ENCODE peak calls at places on chromosomes 12 and 14, in nine cellular contexts. N is heart left ventricle, P is A549, T is breast epithelium, B is tibial nerve, E is stomach, D is ovary, U is upper lobe of left lung, J is body of pancreas. X is an unnamed sample.

GRCh38 chr12:25997401-25997973 is 39.0 kb downstream of the RASSF8 start:
- DNase-seq in T (no peak), B (no peak), E (no peak), J (no peak), P (peak; percentile 25), D (no peak), U (no peak), N (no peak), X (no peak)

GRCh38 chr14:105064721-105065143 is 498 bp downstream of the GPR132 start:
- DNase-seq in E (no peak), P (no peak), B (no peak), U (peak; percentile 75), N (no peak), D (no peak), J (no peak), T (no peak), X (peak; percentile 76)

GRCh38 chr14:30906752-30907658 is 32.6 kb downstream of the COCH start:
- DNase-seq in E (no peak), D (no peak), J (no peak), N (no peak), B (no peak), T (no peak), P (no peak), U (no peak), X (no peak)

GRCh38 chr12:15982471-15982870 is 71.3 kb downstream of the DERA start:
- DNase-seq in T (no peak), P (peak; percentile 15), U (no peak), B (no peak), E (no peak), D (no peak), N (no peak), J (no peak), X (no peak)

GRCh38 chr12:102765736-102766135 is 151.3 kb downstream of the PAH start:
- DNase-seq in E (no peak), T (no peak), D (no peak), J (no peak), P (no peak), B (no peak), U (no peak), N (no peak), X (no peak)

GRCh38 chr12:65740873-65741600 is 83.2 kb upstream of the HMGA2 start:
- DNase-seq in E (peak; percentile 83), B (peak; percentile 71), D (peak; percentile 88), T (peak; percentile 27), J (peak; percentile 77), U (no peak), N (peak; percentile 75), P (peak; percentile 82), X (peak; percentile 81)

GRCh38 chr14:103904493-103905107 is 23.7 kb upstream of the TDRD9 start:
- DNase-seq in J (no peak), U (no peak), B (no peak), P (no peak), T (no peak), N (no peak), E (no peak), D (no peak), X (no peak)

GRCh38 chr14:25411933-25412757 is 362.2 kb upstream of the STXBP6 start:
- DNase-seq in U (no peak), D (no peak), J (no peak), B (no peak), P (no peak), N (no peak), E (no peak), T (no peak), X (no peak)

GRCh38 chr12:40229690-40230651 is 5.2 kb downstream of the LRRK2 start:
- DNase-seq in P (no peak), B (no peak), J (no peak), U (no peak), D (no peak), N (no peak), E (no peak), T (no peak), X (no peak)

GRCh38 chr14:106436310-106436905 is 910.0 kb downstream of the TMEM121 start:
- DNase-seq in B (no peak), P (peak; percentile 3), U (peak; percentile 44), J (peak; percentile 20), T (no peak), E (no peak), D (no peak), N (no peak), X (peak; percentile 34)

GRCh38 chr12:24921251-24922038 is 27.5 kb downstream of the BCAT1 start:
- DNase-seq in D (no peak), T (no peak), E (no peak), U (no peak), N (no peak), J (no peak), P (no peak), B (no peak), X (no peak)

GRCh38 chr12:41100572-41100971 is 87.5 kb upstream of the PDZRN4 start:
- DNase-seq in B (no peak), U (no peak), P (no peak), J (no peak), E (no peak), T (no peak), D (no peak), N (no peak), X (no peak)

GRCh38 chr12:105020241-105020962 is 34.3 kb downstream of the NOPCHAP1 start:
- DNase-seq in N (no peak), B (no peak), J (no peak), D (no peak), U (no peak), T (no peak), P (no peak), E (no peak), X (no peak)

DNA sequence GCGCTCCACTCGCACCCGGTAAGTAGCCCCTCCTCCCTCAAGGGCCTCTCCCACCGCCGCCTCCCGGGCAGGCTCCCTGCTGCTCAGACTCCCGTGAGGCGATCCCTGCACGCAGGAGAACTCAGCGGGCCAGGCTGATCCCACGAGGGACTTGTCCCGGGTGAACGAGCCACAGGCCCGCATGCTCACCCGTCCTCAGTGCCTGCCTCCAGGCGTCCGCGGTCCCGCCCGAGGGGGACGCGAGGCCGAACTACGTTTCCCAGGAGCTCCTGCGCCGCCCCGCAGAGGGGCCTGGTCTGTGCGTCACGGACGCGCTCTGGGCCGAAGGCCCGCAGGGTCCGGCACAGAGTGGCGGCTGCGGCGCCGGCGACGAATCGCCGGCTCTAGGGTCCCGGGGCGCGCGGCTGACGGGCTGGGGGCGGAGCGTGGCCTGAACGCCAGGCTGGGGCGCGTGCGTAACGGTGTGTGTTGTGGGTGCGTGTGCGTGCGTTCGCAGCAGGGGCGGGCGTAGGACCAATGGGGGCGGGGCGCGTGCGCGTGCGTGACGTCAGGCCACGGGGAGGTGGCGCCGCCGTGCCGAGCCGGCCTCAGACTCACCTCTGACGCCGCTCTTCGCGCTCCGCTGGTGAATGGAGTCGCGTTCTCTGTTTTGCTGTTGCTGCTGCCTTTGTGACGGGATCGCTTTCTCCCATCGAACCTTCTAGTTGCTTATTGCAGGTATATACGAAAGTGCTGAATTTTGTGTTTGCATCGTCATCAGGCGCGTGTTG is at the start of the genes ZNF10 and ZNF891:
- DNase-seq in P (peak; percentile 48), E (peak; percentile 97), B (peak; percentile 93), T (peak; percentile 93), D (peak; percentile 97), J (peak; percentile 96), N (peak; percentile 98), U (peak; percentile 95), X (peak; percentile 98)
- TF ChIP-seq POLR2A in P (peak; percentile 77), E (peak; percentile 84), B (peak; percentile 41), T (peak; percentile 46), D (peak; percentile 64), J (peak; percentile 93), N (peak; percentile 87), U (no peak), X (peak; percentile 65)

GRCh38 chr12:108694812-108695278 is 36.5 kb downstream of the CORO1C start:
- DNase-seq in U (no peak), T (no peak), E (no peak), D (no peak), J (no peak), N (no peak), P (no peak), B (no peak), X (no peak)

GRCh38 chr12:108691154-108691994 is 39.9 kb downstream of the CORO1C start:
- DNase-seq in P (peak; percentile 93), D (peak; percentile 95), T (peak; percentile 99), U (peak; percentile 94), N (peak; percentile 94), E (peak; percentile 80), B (peak; percentile 90), J (peak; percentile 85), X (peak; percentile 92)

GRCh38 chr12:108691995-108692808 is 39.1 kb downstream of the CORO1C start:
- DNase-seq in J (no peak), E (no peak), U (peak; percentile 86), D (no peak), N (no peak), B (no peak), T (no peak), P (no peak), X (peak; percentile 41)

GRCh38 chr12:108693186-108693585 is 38.1 kb downstream of the CORO1C start:
- DNase-seq in E (no peak), P (no peak), N (no peak), B (no peak), D (no peak), U (no peak), J (no peak), T (no peak), X (no peak)

GRCh38 chr12:108693781-108694180 is 37.5 kb downstream of the CORO1C start:
- DNase-seq in U (no peak), D (no peak), N (no peak), E (no peak), J (no peak), B (no peak), T (no peak), P (no peak), X (no peak)
- H3K4me1 ChIP-seq in U (peaks cover 63% of the 10 kb centered on the region), D (peaks cover 24% of the 10 kb centered on the region), N (peaks cover 18% of the 10 kb centered on the region), E (peaks cover 69% of the 10 kb centered on the region), J (peaks cover 35% of the 10 kb centered on the region), B (peaks cover 66% of the 10 kb centered on the region), T (peaks cover 13% of the 10 kb centered on the region), P (peaks cover 83% of the 10 kb centered on the region), X (peaks cover 7% of the 10 kb centered on the region)

DNA sequence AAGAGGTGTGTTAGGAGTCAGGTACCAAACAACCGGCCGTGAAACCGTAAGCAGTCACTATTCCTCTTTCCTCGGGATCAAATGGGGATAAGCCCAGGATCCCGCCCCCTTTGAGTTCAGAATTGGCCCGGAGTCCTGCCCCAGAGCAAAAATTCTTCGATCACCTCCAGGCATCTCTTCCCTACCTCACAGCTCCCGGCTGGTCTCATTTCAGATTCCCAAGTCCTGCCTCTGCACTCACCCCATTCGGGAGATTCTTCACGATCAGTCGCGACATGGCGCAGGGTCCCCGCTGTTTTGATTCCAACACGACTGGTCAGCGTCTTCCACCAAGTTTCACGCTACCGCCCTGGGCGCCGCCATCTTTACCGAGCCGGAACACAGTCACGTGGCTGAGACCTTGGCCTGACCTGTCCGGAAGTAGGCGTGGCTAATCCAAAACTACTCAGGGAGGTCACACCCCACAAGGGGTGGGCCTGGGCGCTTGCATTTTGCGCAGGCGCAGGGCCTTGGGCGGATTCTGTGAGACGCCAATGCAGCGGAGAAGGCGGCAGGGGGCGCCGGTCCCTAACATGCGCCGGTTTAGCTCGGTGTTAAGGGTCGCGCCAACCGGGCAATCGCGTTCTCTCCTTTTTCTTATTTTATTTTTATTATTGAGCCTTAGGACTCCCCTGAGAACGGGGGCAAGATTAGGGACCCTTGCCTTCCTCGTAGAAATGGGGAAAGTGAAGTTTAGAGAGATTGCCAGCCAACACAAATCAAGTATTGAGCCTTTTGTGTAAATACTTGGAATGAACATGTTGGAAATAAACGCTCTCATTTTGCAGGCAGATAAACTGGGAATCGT is at the start of gene RBM19:
- DNase-seq in B (peak; percentile 97), D (peak; percentile 97), P (peak; percentile 97), U (peak; percentile 99), N (peak; percentile 97), E (peak; percentile 98), T (peak; percentile 96), J (peak; percentile 98), X (peak; percentile 99)
- TF ChIP-seq POLR2A in B (peak; percentile 26), D (peak; percentile 42), P (peak; percentile 77), U (no peak), N (peak; percentile 47), E (peak; percentile 3), T (peak; percentile 39), J (peak; percentile 89), X (no peak)

GRCh38 chr12:11743333-11743732 is 93.9 kb downstream of the ETV6 start:
- DNase-seq in D (no peak), B (no peak), E (no peak), U (no peak), J (no peak), T (no peak), P (no peak), N (no peak), X (no peak)
- H3K4me1 ChIP-seq in D (no peaks in the 10 kb centered on the region), B (no peaks in the 10 kb centered on the region), E (peaks cover 10% of the 10 kb centered on the region), U (peaks cover 32% of the 10 kb centered on the region), J (peaks cover 31% of the 10 kb centered on the region), T (no peaks in the 10 kb centered on the region), P (peaks cover 30% of the 10 kb centered on the region), N (no peaks in the 10 kb centered on the region), X (no peaks in the 10 kb centered on the region)

X was measured in Peyer's patch.